ENCODE peak calls at places on chromosomes 1 and 21, in four cellular contexts. W is left lung; I is CD4-positive, alpha-beta memory T cell; O is Peyer's patch. F is an unnamed sample. For H3K27me3 and H3K36me3, the result is how much of the 10 kb centered on the place peaks cover.

GRCh38 chr1:174743654-174744561 is 255.8 kb upstream of the CACYBP start:
- DNase-seq in W (no peak), I (no peak), O (no peak), F (no peak)

GRCh38 chr1:15866696-15867687 is 19.5 kb downstream of the SPEN start:
- DNase-seq in W (no peak), I (no peak), O (no peak), F (no peak)

GRCh38 chr1:63813829-63814277 is 40.0 kb downstream of the ROR1 start:
- DNase-seq in W (no peak), I (no peak), O (no peak), F (no peak)

GRCh38 chr21:33071878-33072306 is 2.0 kb downstream of the OLIG1 start:
- DNase-seq in W (no peak), I (no peak), O (no peak), F (no peak)

GRCh38 chr1:10813801-10814200 is 17.4 kb upstream of the CASZ1 start:
- DNase-seq in W (no peak), I (no peak), O (no peak), F (no peak)

GRCh38 chr1:154972517-154973343 is 1.8 kb upstream of the CKS1B start:
- DNase-seq in W (peak), I (no peak), O (peak), F (no peak)

GRCh38 chr1:38128511-38128910 is 81.9 kb upstream of the POU3F1 start:
- DNase-seq in W (no peak), I (no peak), O (no peak), F (no peak)

GRCh38 chr1:48616710-48617109 is 144.7 kb upstream of the SPATA6 start:
- DNase-seq in W (no peak), I (no peak), O (no peak), F (no peak)

GRCh38 chr21:45004059-45004422 is 64.2 kb downstream of the SLX9 start:
- DNase-seq in W (no peak), I (no peak), O (peak), F (no peak)

GRCh38 chr1:156692958-156693857 is 12.2 kb downstream of the CRABP2 start:
- DNase-seq in W (peak), I (peak), O (no peak), F (no peak)

GRCh38 chr1:77037990-77038389 is 170.7 kb downstream of the ST6GALNAC5 start:
- DNase-seq in W (no peak), I (no peak), O (no peak), F (no peak)

GRCh38 chr21:45562401-45562800 is 20.2 kb upstream of the SLC19A1 start:
- DNase-seq in W (no peak), I (no peak), O (no peak), F (no peak)

GRCh38 chr21:14825405-14826032 is 239.3 kb downstream of the NRIP1 start:
- DNase-seq in W (no peak), I (no peak), O (no peak), F (no peak)

GRCh38 chr1:27471476-27471875 is 18.5 kb downstream of the WASF2 start:
- DNase-seq in W (no peak), I (no peak), O (no peak), F (no peak)

GRCh38 chr1:219427989-219428388 is 184.9 kb downstream of the ZC3H11B start:
- DNase-seq in W (no peak), I (no peak), O (no peak), F (no peak)

GRCh38 chr1:36133484-36133883 is 8.5 kb upstream of the COL8A2 start:
- DNase-seq in W (peak), I (no peak), O (peak), F (no peak)

GRCh38 chr1:49026230-49026811 is 249.6 kb upstream of the BEND5 start:
- DNase-seq in W (no peak), I (no peak), O (no peak), F (no peak)

GRCh38 chr1:173190101-173190895 is 16.8 kb downstream of the TNFSF4 start:
- DNase-seq in W (peak), I (no peak), O (peak), F (no peak)

GRCh38 chr1:91687452-91687851 is 186.8 kb downstream of the CDC7 start:
- DNase-seq in W (no peak), I (no peak), O (no peak), F (no peak)

GRCh38 chr1:231613419-231614349 is 12.9 kb upstream of the DISC1 start:
- DNase-seq in W (peak), I (no peak), O (no peak), F (no peak)

GRCh38 chr1:48869116-48869893 is 92.6 kb upstream of the BEND5 start:
- DNase-seq in W (no peak), I (no peak), O (no peak), F (no peak)

GRCh38 chr1:17112076-17112475 is 7.2 kb downstream of the PADI2 start:
- DNase-seq in W (no peak), I (no peak), O (no peak), F (no peak)

GRCh38 chr1:52842643-52843310 is at the start of gene ZYG11A:
- DNase-seq in W (peak), I (peak), O (peak), F (peak)

GRCh38 chr1:192968323-192968722 is 90.8 kb downstream of the UCHL5 start:
- DNase-seq in W (no peak), I (no peak), O (no peak), F (no peak)

GRCh38 chr21:19993186-19993711 is 1005.0 kb upstream of the NCAM2 start:
- DNase-seq in W (no peak), I (no peak), O (no peak), F (no peak)

GRCh38 chr1:34876406-34876805 is 16.9 kb upstream of the SMIM12 start:
- DNase-seq in W (no peak), I (no peak), O (no peak), F (no peak)

GRCh38 chr1:210412240-210412639 is 83.5 kb downstream of the HHAT start:
- DNase-seq in W (no peak), I (no peak), O (no peak), F (no peak)

GRCh38 chr1:176341656-176342055 is 121.3 kb upstream of the PAPPA2 start:
- DNase-seq in W (no peak), I (no peak), O (no peak), F (no peak)

GRCh38 chr1:151574575-151575529 is 34.7 kb downstream of the TUFT1 start:
- DNase-seq in W (no peak), I (no peak), O (no peak), F (no peak)

GRCh38 chr1:150311762-150312161 is 9.6 kb upstream of the PRPF3 start:
- DNase-seq in W (no peak), I (no peak), O (no peak), F (no peak)

GRCh38 chr1:67608661-67609571 is 76.1 kb upstream of the GADD45A start:
- DNase-seq in W (no peak), I (no peak), O (no peak), F (no peak)

GRCh38 chr1:205272541-205272940 is 44.8 kb downstream of the TMCC2 start:
- DNase-seq in W (no peak), I (no peak), O (no peak), F (no peak)

GRCh38 chr1:183025782-183026774 is 2.9 kb downstream of the LAMC1 start:
- DNase-seq in W (no peak), I (no peak), O (no peak), F (no peak)
- H3K4me3 ChIP-seq in W (peak), I (no peak), O (no peak), F (no peak)

DNA sequence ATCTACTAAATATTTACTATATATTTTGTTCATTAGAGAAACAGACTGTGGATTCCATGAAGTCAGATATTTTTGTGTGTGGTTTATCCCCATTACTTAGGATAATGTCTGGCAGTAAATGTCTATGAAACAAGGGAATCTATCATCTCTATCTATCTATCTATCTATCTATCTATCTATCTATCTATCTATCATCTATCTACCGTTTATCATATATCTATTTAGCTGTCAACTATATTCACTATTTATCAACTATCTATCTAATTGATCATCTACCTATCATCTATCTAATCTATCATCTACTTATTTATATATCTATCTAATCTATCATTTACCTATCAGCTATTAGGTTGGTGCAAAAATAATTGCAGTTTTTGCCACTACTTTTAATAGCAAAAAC is 255.7 kb downstream of the GRIK1 start:
- DNase-seq in W (no peak), I (no peak), O (no peak), F (no peak)
- H3K27me3 ChIP-seq in W (under half), I (under half), O (under half), F (under half)

DNA sequence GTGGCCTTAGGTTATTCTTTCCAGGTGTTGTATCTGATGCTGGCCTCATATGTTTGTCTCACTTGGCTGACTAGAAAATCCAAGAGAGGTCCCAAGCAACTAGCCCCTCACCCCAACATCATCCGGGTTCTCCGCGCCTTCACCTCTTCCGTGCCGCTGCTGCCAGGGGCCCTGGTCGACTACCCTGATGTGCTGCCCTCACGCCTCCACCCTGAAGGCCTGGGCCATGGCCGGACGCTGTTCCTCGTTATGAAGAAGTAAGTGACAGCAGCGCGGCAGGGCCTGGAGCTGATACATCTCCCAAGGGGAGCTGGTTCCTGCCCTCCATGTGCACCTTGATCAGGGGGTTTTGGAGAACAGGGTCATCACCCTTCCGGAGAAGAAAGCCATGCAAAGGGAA is 11.2 kb downstream of the PINK1 start:
- DNase-seq in W (no peak), I (no peak), O (no peak), F (no peak)
- H3K36me3 ChIP-seq in W (under half), I (under half), O (half or more), F (under half)

GRCh38 chr1:30719406-30720270 is 3.7 kb downstream of the MATN1 start:
- DNase-seq in W (no peak), I (peak), O (no peak), F (no peak)
- H3K4me3 ChIP-seq in W (peak), I (peak), O (peak), F (peak)